ENCODE peak calls at places on chromosomes 6 and 20, in seven cellular contexts. N, C, T, R, M, U and J are unnamed samples.

GRCh38 chr6:31128093-31128676 is 7.9 kb upstream of the CDSN start:
- DNase-seq in N (peak), C (no peak), T (peak), R (peak), M (peak), U (peak), J (peak)

GRCh38 chr6:170393807-170394399 is 87.3 kb downstream of the FAM120B start:
- DNase-seq in N (no peak), C (no peak), T (no peak), R (no peak), M (no peak), U (no peak), J (no peak)

GRCh38 chr6:12516070-12516469 is 200.5 kb upstream of the PHACTR1 start:
- DNase-seq in N (no peak), C (no peak), T (no peak), R (no peak), M (no peak), U (no peak), J (no peak)

GRCh38 chr6:101666256-101666655 is 272.7 kb downstream of the GRIK2 start:
- DNase-seq in N (no peak), C (no peak), T (no peak), R (no peak), M (no peak), U (peak), J (no peak)

GRCh38 chr6:28758046-28758817 is 165.6 kb downstream of the TRIM27 start:
- DNase-seq in N (peak), C (no peak), T (no peak), R (no peak), M (no peak), U (no peak), J (no peak)

GRCh38 chr6:143743256-143744166 is 65.7 kb downstream of the PHACTR2 start:
- DNase-seq in N (no peak), C (no peak), T (no peak), R (no peak), M (no peak), U (no peak), J (no peak)

GRCh38 chr6:17289491-17290106 is 8.4 kb downstream of the RBM24 start:
- DNase-seq in N (no peak), C (no peak), T (no peak), R (peak), M (no peak), U (no peak), J (no peak)

GRCh38 chr6:151425561-151425960 is 26.4 kb downstream of the RMND1 start:
- DNase-seq in N (no peak), C (no peak), T (no peak), R (no peak), M (no peak), U (no peak), J (no peak)

GRCh38 chr6:169898788-169899480 is 147.5 kb downstream of the ERMARD start:
- DNase-seq in N (no peak), C (no peak), T (no peak), R (no peak), M (peak), U (no peak), J (no peak)

GRCh38 chr6:151179321-151179720 is 60.4 kb upstream of the AKAP12 start:
- DNase-seq in N (no peak), C (no peak), T (no peak), R (no peak), M (no peak), U (peak), J (no peak)

GRCh38 chr20:37841991-37842390 is 60.9 kb upstream of the VSTM2L start:
- DNase-seq in N (no peak), C (no peak), T (no peak), R (no peak), M (no peak), U (no peak), J (no peak)

GRCh38 chr20:17969884-17970409 is 1.1 kb downstream of the MGME1 start:
- DNase-seq in N (peak), C (peak), T (peak), R (no peak), M (no peak), U (peak), J (peak)

GRCh38 chr20:49318430-49319203 is 40.8 kb upstream of the ZNFX1 start:
- DNase-seq in N (no peak), C (no peak), T (peak), R (no peak), M (peak), U (no peak), J (no peak)

GRCh38 chr20:2578430-2579192 is 42.2 kb downstream of the TMC2 start:
- DNase-seq in N (no peak), C (no peak), T (no peak), R (no peak), M (no peak), U (no peak), J (no peak)

GRCh38 chr6:47437592-47437991 is 40.0 kb upstream of the CD2AP start:
- DNase-seq in N (peak), C (no peak), T (no peak), R (no peak), M (no peak), U (no peak), J (no peak)

GRCh38 chr6:154766993-154767392 is 33.8 kb downstream of the SCAF8 start:
- DNase-seq in N (no peak), C (no peak), T (no peak), R (no peak), M (no peak), U (no peak), J (no peak)

GRCh38 chr6:90350689-90351554 is 54.3 kb upstream of the BACH2 start:
- DNase-seq in N (peak), C (no peak), T (no peak), R (no peak), M (no peak), U (no peak), J (peak)

GRCh38 chr6:13089296-13089994 is 238.9 kb downstream of the TBC1D7 start:
- DNase-seq in N (no peak), C (no peak), T (no peak), R (no peak), M (no peak), U (no peak), J (no peak)

GRCh38 chr6:155117266-155117665 is 122.2 kb downstream of the TIAM2 start:
- DNase-seq in N (no peak), C (no peak), T (no peak), R (no peak), M (no peak), U (no peak), J (no peak)

GRCh38 chr6:92586236-92586977 is 833.0 kb downstream of the EPHA7 start:
- DNase-seq in N (no peak), C (no peak), T (no peak), R (no peak), M (no peak), U (no peak), J (no peak)

GRCh38 chr6:5521322-5521721 is 260.0 kb downstream of the FARS2 start:
- DNase-seq in N (no peak), C (no peak), T (no peak), R (no peak), M (no peak), U (no peak), J (no peak)

GRCh38 chr6:3990692-3991491 is 88.0 kb downstream of the FAM217A start:
- DNase-seq in N (peak), C (peak), T (peak), R (peak), M (peak), U (peak), J (peak)

GRCh38 chr20:5171074-5171789 is 44.4 kb downstream of the CDS2 start:
- DNase-seq in N (no peak), C (no peak), T (no peak), R (peak), M (no peak), U (no peak), J (no peak)

GRCh38 chr20:51871943-51872342 is 69.6 kb upstream of the SALL4 start:
- DNase-seq in N (no peak), C (no peak), T (no peak), R (no peak), M (no peak), U (no peak), J (no peak)

GRCh38 chr20:63977392-63978276 is 1.8 kb downstream of the SAMD10 start:
- DNase-seq in N (no peak), C (no peak), T (peak), R (no peak), M (peak), U (peak), J (no peak)

GRCh38 chr6:34598725-34599124 is 42.6 kb upstream of the SPDEF start:
- DNase-seq in N (no peak), C (peak), T (no peak), R (no peak), M (no peak), U (no peak), J (no peak)

DNA sequence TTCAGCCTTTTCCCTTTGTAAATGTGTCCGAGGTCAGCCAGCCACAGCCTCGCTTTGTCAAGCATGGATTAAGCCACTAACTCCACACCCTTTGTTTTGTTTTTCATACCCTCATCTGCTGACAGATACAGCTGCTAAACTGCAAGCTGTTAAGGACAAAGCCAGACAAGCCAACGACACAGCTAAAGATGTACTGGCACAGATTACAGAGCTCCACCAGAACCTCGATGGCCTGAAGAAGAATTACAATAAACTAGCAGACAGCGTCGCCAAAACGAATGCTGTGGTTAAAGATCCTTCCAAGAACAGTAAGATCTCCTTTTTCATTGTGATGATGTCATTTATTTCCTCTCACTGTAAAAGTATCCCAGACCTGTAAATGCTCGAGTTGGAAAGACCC is 269.3 kb downstream of the ARHGAP18 start:
- DNase-seq in N (no peak), C (no peak), T (no peak), R (no peak), M (no peak), U (no peak), J (no peak)
- TF ChIP-seq CTCF in N (no peak), C (no peak), T (no peak), R (no peak), M (no peak), U (no peak), J (no peak)

DNA sequence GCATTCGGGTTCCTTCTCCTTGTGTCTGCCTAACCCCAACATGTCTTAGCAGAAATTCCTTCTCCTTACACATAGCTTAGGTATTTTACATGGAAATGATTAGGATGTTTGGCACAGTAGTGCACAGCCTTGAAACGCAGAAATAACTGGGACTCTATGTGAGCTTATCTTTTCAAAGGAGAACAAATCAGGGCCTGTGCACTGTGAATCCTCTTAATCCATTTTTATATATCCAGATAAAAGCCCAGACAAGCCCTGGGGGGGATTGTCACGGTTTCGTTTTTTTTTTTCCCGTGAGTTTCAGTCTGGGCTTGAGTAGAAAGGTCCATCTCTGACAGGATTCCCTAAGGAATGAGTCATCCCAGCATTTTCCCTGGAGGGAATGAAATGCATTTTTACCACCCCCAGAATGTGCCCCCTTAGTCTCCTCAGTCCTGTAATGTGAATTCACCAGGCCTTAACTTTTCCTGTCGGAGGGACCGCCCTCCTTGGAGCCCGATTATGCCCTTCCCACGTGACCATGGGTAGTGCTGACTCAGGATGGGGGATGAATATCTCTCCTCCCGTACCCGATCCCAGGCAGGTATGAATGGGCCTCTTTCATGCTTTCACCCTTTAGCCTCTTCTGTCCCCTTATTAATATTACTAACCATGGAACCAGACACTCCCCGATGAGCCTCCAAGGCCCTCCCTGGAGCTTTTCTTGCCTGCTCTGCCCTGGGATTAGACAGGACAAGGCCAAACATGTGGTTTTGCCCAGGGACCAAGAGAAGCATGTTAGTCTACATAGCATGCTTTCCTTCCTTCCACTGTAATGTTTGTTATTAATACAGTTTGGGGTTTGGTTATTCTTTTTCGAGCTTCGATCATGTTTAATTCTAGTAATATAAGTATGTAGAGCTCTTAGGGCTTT is 23.9 kb upstream of the NAA20 start:
- DNase-seq in N (no peak), C (peak), T (no peak), R (peak), M (no peak), U (peak), J (no peak)
- TF ChIP-seq CTCF in N (no peak), C (no peak), T (no peak), R (no peak), M (no peak), U (no peak), J (no peak)

GRCh38 chr6:108167449-108167903 is 1.7 kb downstream of the NR2E1 start:
- DNase-seq in N (no peak), C (no peak), T (no peak), R (no peak), M (peak), U (no peak), J (no peak)

GRCh38 chr6:108169801-108170606 is 4.2 kb downstream of the NR2E1 start:
- DNase-seq in N (no peak), C (no peak), T (no peak), R (no peak), M (no peak), U (no peak), J (no peak)

GRCh38 chr6:108168980-108169800 is 3.4 kb downstream of the NR2E1 start:
- DNase-seq in N (no peak), C (no peak), T (no peak), R (no peak), M (peak), U (no peak), J (no peak)

GRCh38 chr6:108168026-108168463 is 2.2 kb downstream of the NR2E1 start:
- DNase-seq in N (no peak), C (no peak), T (no peak), R (no peak), M (peak), U (no peak), J (peak)

DNA sequence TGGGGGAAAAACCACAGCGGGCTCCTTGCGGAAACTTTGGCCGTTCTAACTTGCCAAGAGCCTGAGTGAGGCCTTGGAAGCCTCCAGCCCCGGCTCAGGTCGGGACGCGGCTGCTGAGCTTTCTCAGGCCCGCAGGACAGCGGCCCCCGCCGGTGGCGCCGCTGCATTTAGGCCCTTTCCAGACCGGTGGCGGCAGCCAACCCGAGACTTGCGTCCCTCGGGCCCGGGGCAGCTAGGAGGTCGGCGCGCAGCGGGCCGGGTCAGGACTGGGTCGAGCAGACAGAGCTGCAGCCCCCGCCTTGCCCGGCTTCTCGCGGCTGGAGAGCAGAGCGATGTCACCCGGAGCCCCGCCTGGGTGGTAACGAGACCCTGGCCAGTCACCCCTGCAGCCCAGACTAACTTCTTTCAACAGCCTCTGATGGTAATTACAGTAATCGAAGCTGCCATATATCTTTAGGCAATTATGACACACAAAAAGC is 2.7 kb downstream of the NR2E1 start:
- DNase-seq in N (no peak), C (no peak), T (peak), R (no peak), M (peak), U (no peak), J (peak)
- TF ChIP-seq CTCF in N (no peak), C (no peak), T (no peak), R (no peak), M (no peak), U (no peak), J (no peak)

GRCh38 chr6:162369091-162369490 is 358.5 kb downstream of the PRKN start:
- DNase-seq in N (no peak), C (no peak), T (no peak), R (no peak), M (no peak), U (no peak), J (no peak)
- TF ChIP-seq CTCF in N (no peak), C (no peak), T (no peak), R (no peak), M (no peak), U (no peak), J (no peak)

GRCh38 chr6:2841264-2842138 is at the start of gene SERPINB1:
- DNase-seq in N (no peak), C (peak), T (peak), R (peak), M (peak), U (peak), J (peak)
- TF ChIP-seq CTCF in N (no peak), C (no peak), T (no peak), R (no peak), M (no peak), U (no peak), J (no peak)

GRCh38 chr20:14989891-14990290 is 652.5 kb upstream of the FLRT3 start:
- DNase-seq in N (no peak), C (no peak), T (no peak), R (no peak), M (no peak), U (no peak), J (no peak)

GRCh38 chr20:14992961-14993360 is 655.5 kb upstream of the FLRT3 start:
- DNase-seq in N (no peak), C (no peak), T (no peak), R (no peak), M (no peak), U (no peak), J (no peak)

GRCh38 chr20:14991023-14991422 is 653.6 kb upstream of the FLRT3 start:
- DNase-seq in N (no peak), C (no peak), T (no peak), R (no peak), M (no peak), U (no peak), J (no peak)

GRCh38 chr20:14996883-14997672 is 659.7 kb upstream of the FLRT3 start:
- DNase-seq in N (no peak), C (no peak), T (no peak), R (no peak), M (no peak), U (no peak), J (no peak)

GRCh38 chr20:14992071-14992654 is 654.8 kb upstream of the FLRT3 start:
- DNase-seq in N (no peak), C (no peak), T (no peak), R (no peak), M (no peak), U (peak), J (no peak)
- TF ChIP-seq CTCF in N (no peak), C (no peak), T (no peak), R (no peak), M (no peak), U (no peak), J (no peak)

GRCh38 chr6:159234102-159234553 is 64.9 kb downstream of the FNDC1 start:
- DNase-seq in N (no peak), C (no peak), T (no peak), R (peak), M (no peak), U (no peak), J (no peak)

GRCh38 chr6:159229526-159229925 is 60.3 kb downstream of the FNDC1 start:
- DNase-seq in N (no peak), C (no peak), T (no peak), R (no peak), M (no peak), U (no peak), J (no peak)

GRCh38 chr6:159232751-159233150 is 63.6 kb downstream of the FNDC1 start:
- DNase-seq in N (no peak), C (no peak), T (no peak), R (no peak), M (no peak), U (no peak), J (no peak)

GRCh38 chr6:159232106-159232645 is 63.0 kb downstream of the FNDC1 start:
- DNase-seq in N (no peak), C (no peak), T (no peak), R (no peak), M (no peak), U (no peak), J (no peak)

DNA sequence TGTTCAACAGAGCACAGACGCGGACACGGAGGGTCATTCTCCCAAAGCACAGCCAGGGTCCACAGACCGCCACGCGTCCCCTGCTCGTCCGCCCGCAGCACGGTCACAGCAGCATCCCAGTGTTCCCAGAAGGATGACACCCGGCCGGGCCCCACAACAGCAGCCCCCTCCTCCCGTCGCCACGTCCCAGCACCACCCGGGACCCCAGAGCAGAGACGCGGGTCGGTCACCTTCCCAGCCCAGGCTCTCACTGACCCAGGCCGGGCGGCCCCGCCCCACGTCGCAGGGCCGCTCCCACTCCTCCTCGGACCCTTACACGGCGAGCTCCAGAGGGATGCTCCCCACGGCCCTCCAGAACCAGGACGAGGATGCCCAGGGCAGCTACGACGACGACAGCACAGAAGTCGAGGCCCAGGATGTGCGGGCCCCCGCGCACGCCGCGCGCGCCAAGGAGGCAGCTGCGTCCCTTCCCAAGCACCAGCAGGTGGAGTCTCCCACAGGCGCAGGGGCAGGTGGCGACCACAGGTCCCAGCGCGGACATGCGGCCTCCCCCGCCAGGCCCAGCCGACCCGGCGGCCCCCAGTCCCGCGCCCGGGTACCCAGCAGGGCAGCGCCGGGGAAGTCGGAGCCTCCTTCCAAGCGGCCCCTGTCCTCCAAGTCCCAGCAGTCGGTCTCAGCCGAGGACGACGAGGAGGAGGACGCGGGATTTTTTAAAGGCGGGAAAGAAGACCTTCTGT is 64.3 kb downstream of the FNDC1 start:
- DNase-seq in N (no peak), C (no peak), T (no peak), R (peak), M (no peak), U (no peak), J (no peak)
- TF ChIP-seq CTCF in N (no peak), C (no peak), T (no peak), R (no peak), M (no peak), U (no peak), J (no peak)

GRCh38 chr6:15274696-15275387 is 29.0 kb downstream of the JARID2 start:
- DNase-seq in N (no peak), C (no peak), T (no peak), R (no peak), M (no peak), U (no peak), J (no peak)
- TF ChIP-seq CTCF in N (peak), C (no peak), T (no peak), R (no peak), M (no peak), U (no peak), J (no peak)

GRCh38 chr6:40355532-40355931 is 231.6 kb downstream of the LRFN2 start:
- DNase-seq in N (no peak), C (no peak), T (no peak), R (no peak), M (no peak), U (no peak), J (no peak)
- TF ChIP-seq CTCF in N (no peak), C (no peak), T (no peak), R (no peak), M (no peak), U (no peak), J (no peak)